ENCODE peak calls at places on chromosomes 3 and 15, in eight cellular contexts. L, P, R, T, Q, O, B and Y are unnamed samples.

GRCh38 chr3:11601446-11602241 is 42.1 kb downstream of the VGLL4 start:
- DNase-seq in L (peak), P (no peak), R (peak), T (no peak), Q (no peak), O (no peak), B (no peak), Y (no peak)

GRCh38 chr15:71357357-71357756 is 242.1 kb downstream of the THSD4 start:
- DNase-seq in L (no peak), P (no peak), R (no peak), T (no peak), Q (no peak), O (no peak), B (no peak), Y (peak)

GRCh38 chr3:48422272-48422671 is 7.6 kb downstream of the PLXNB1 start:
- DNase-seq in L (no peak), P (no peak), R (no peak), T (peak), Q (no peak), O (no peak), B (no peak), Y (no peak)

GRCh38 chr3:99659032-99659431 is 20.6 kb downstream of the COL8A1 start:
- DNase-seq in L (no peak), P (no peak), R (peak), T (no peak), Q (no peak), O (no peak), B (no peak), Y (no peak)

GRCh38 chr3:194167480-194167862 is 31.5 kb downstream of the HES1 start:
- DNase-seq in L (no peak), P (no peak), R (no peak), T (no peak), Q (no peak), O (no peak), B (no peak), Y (no peak)

GRCh38 chr3:181493423-181493822 is 218.3 kb upstream of the SOX2 start:
- DNase-seq in L (no peak), P (no peak), R (no peak), T (no peak), Q (no peak), O (no peak), B (no peak), Y (no peak)

GRCh38 chr3:69385723-69386483 is at the start of gene FRMD4B:
- DNase-seq in L (peak), P (no peak), R (peak), T (peak), Q (no peak), O (peak), B (peak), Y (peak)

GRCh38 chr3:182741214-182741613 is 52.1 kb upstream of the ATP11B start:
- DNase-seq in L (no peak), P (no peak), R (no peak), T (no peak), Q (no peak), O (no peak), B (no peak), Y (no peak)

GRCh38 chr3:119555309-119555735 is 4.1 kb downstream of the CD80 start:
- DNase-seq in L (no peak), P (no peak), R (no peak), T (no peak), Q (no peak), O (no peak), B (no peak), Y (peak)

GRCh38 chr15:100093211-100094126 is 248.3 kb downstream of the ADAMTS17 start:
- DNase-seq in L (no peak), P (no peak), R (no peak), T (no peak), Q (no peak), O (no peak), B (no peak), Y (peak)

GRCh38 chr3:65854606-65855304 is 184.0 kb downstream of the MAGI1 start:
- DNase-seq in L (peak), P (no peak), R (no peak), T (no peak), Q (no peak), O (peak), B (no peak), Y (no peak)

GRCh38 chr3:193391902-193392301 is 13.3 kb upstream of the ATP13A5 start:
- DNase-seq in L (no peak), P (no peak), R (no peak), T (no peak), Q (no peak), O (no peak), B (no peak), Y (no peak)

GRCh38 chr3:176737480-176738147 is 459.7 kb downstream of the TBL1XR1 start:
- DNase-seq in L (no peak), P (no peak), R (no peak), T (no peak), Q (no peak), O (no peak), B (no peak), Y (no peak)

GRCh38 chr3:36786921-36787890 is 22.9 kb upstream of the DCLK3 start:
- DNase-seq in L (no peak), P (no peak), R (no peak), T (no peak), Q (no peak), O (no peak), B (no peak), Y (peak)

GRCh38 chr15:77810180-77810579 is 177.5 kb upstream of the LINGO1 start:
- DNase-seq in L (no peak), P (no peak), R (no peak), T (no peak), Q (no peak), O (no peak), B (peak), Y (no peak)

GRCh38 chr3:114504941-114505632 is 211.3 kb downstream of the TIGIT start:
- DNase-seq in L (no peak), P (no peak), R (no peak), T (no peak), Q (no peak), O (no peak), B (no peak), Y (no peak)

GRCh38 chr15:24856397-24857093 is 98.2 kb upstream of the SNRPN start:
- DNase-seq in L (no peak), P (no peak), R (no peak), T (no peak), Q (no peak), O (no peak), B (peak), Y (no peak)

GRCh38 chr3:175073209-175073905 is 214.2 kb downstream of the NAALADL2 start:
- DNase-seq in L (no peak), P (no peak), R (no peak), T (no peak), Q (no peak), O (no peak), B (no peak), Y (no peak)

GRCh38 chr15:83654379-83655236 is 685 bp downstream of the ADAMTSL3 start:
- DNase-seq in L (no peak), P (no peak), R (peak), T (peak), Q (no peak), O (no peak), B (no peak), Y (no peak)

GRCh38 chr15:50854594-50855490 is 53.6 kb upstream of the AP4E1 start:
- DNase-seq in L (peak), P (no peak), R (no peak), T (no peak), Q (peak), O (no peak), B (no peak), Y (no peak)

GRCh38 chr3:193902557-193903256 is 233.2 kb upstream of the HES1 start:
- DNase-seq in L (no peak), P (no peak), R (no peak), T (no peak), Q (no peak), O (no peak), B (no peak), Y (no peak)

GRCh38 chr3:163753033-163753432 is 1325.3 kb downstream of the SI start:
- DNase-seq in L (no peak), P (no peak), R (no peak), T (no peak), Q (no peak), O (no peak), B (no peak), Y (no peak)

GRCh38 chr3:60772584-60772983 is 478.7 kb downstream of the FHIT start:
- DNase-seq in L (no peak), P (no peak), R (no peak), T (no peak), Q (no peak), O (no peak), B (peak), Y (no peak)

GRCh38 chr3:133460809-133461208 is 61.0 kb downstream of the BFSP2 start:
- DNase-seq in L (no peak), P (no peak), R (no peak), T (no peak), Q (no peak), O (no peak), B (no peak), Y (no peak)

GRCh38 chr3:41180396-41180795 is 18.9 kb upstream of the CTNNB1 start:
- DNase-seq in L (no peak), P (no peak), R (no peak), T (no peak), Q (no peak), O (no peak), B (no peak), Y (no peak)

GRCh38 chr15:36883705-36884355 is 216.5 kb downstream of the MEIS2 start:
- DNase-seq in L (peak), P (no peak), R (peak), T (peak), Q (peak), O (peak), B (peak), Y (peak)

GRCh38 chr15:36884404-36885335 is 215.7 kb downstream of the MEIS2 start:
- DNase-seq in L (no peak), P (no peak), R (no peak), T (no peak), Q (no peak), O (no peak), B (no peak), Y (no peak)

GRCh38 chr15:36887214-36888017 is 212.9 kb downstream of the MEIS2 start:
- DNase-seq in L (no peak), P (no peak), R (no peak), T (peak), Q (no peak), O (no peak), B (peak), Y (no peak)

GRCh38 chr15:36886135-36887011 is 214.0 kb downstream of the MEIS2 start:
- DNase-seq in L (no peak), P (no peak), R (no peak), T (no peak), Q (no peak), O (no peak), B (no peak), Y (no peak)

GRCh38 chr15:36885709-36886108 is 214.6 kb downstream of the MEIS2 start:
- DNase-seq in L (no peak), P (no peak), R (no peak), T (no peak), Q (no peak), O (no peak), B (no peak), Y (no peak)
- H3K4me3 ChIP-seq in L (no peak), P (no peak), R (no peak), T (no peak), Q (no peak), O (no peak), B (no peak), Y (no peak)

GRCh38 chr15:28955686-28956421 is 70.1 kb downstream of the APBA2 start:
- DNase-seq in L (no peak), P (no peak), R (no peak), T (no peak), Q (no peak), O (no peak), B (no peak), Y (no peak)
- H3K4me3 ChIP-seq in L (no peak), P (no peak), R (no peak), T (no peak), Q (no peak), O (no peak), B (no peak), Y (no peak)

GRCh38 chr15:63544253-63545026 is 40.0 kb downstream of the USP3 start:
- DNase-seq in L (peak), P (no peak), R (no peak), T (no peak), Q (no peak), O (no peak), B (no peak), Y (no peak)
- H3K4me3 ChIP-seq in L (no peak), P (no peak), R (no peak), T (peak), Q (no peak), O (no peak), B (no peak), Y (no peak)

DNA sequence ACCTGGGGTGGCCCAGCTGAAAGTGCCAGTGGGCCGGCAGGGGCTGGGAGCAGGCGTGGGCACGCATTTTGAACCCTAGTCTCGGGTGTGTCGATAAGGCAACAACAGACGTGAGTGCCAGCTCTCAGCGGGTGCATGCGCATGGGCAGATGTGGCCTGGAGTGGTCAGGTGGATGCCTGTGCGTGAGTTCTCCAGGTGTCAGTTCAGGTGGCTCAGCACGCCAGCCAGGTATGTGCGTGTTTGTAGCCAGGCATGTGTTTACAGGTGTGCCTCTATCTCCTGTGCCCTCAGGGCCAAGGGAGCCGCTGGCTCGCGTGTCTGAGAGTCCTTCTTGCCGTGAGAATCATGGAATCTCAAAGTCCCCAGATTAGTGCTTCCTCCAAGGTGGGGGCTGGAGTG is 14.8 kb downstream of the CYP1A2 start:
- DNase-seq in L (no peak), P (no peak), R (no peak), T (no peak), Q (no peak), O (no peak), B (no peak), Y (no peak)
- H3K4me3 ChIP-seq in L (no peak), P (no peak), R (no peak), T (no peak), Q (no peak), O (no peak), B (no peak), Y (no peak)

GRCh38 chr3:13197281-13197680 is 124.1 kb upstream of the IQSEC1 start:
- DNase-seq in L (no peak), P (no peak), R (no peak), T (peak), Q (no peak), O (peak), B (no peak), Y (peak)
- H3K4me3 ChIP-seq in L (no peak), P (no peak), R (no peak), T (no peak), Q (no peak), O (no peak), B (no peak), Y (no peak)

GRCh38 chr3:16810593-16811367 is 74.0 kb upstream of the PLCL2 start:
- DNase-seq in L (no peak), P (no peak), R (no peak), T (no peak), Q (no peak), O (no peak), B (no peak), Y (no peak)

GRCh38 chr3:16811950-16812349 is 72.8 kb upstream of the PLCL2 start:
- DNase-seq in L (no peak), P (no peak), R (no peak), T (no peak), Q (no peak), O (no peak), B (no peak), Y (no peak)

GRCh38 chr3:16808393-16809107 is 76.2 kb upstream of the PLCL2 start:
- DNase-seq in L (no peak), P (no peak), R (no peak), T (no peak), Q (no peak), O (no peak), B (no peak), Y (no peak)

GRCh38 chr3:16809482-16809881 is 75.3 kb upstream of the PLCL2 start:
- DNase-seq in L (no peak), P (no peak), R (no peak), T (no peak), Q (no peak), O (no peak), B (no peak), Y (no peak)

DNA sequence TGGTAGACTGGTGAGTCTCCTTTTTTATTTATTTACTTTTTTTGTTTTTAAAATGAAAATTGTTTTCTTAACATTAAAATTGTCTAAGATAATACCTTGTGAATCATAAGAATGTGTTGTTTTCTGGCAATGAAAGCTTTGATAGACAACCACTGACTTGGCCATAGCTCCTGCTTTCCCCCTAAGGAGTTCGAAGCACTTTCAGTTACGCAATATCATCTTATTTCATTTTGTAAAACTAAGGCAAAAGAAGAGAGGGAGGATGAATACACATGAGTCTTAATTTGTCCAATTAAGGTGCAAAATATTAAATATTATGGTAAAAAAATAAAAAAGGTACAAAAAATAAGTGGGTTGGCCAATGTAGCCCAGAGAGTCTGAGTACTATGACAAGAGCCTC is 74.7 kb upstream of the PLCL2 start:
- DNase-seq in L (no peak), P (no peak), R (no peak), T (no peak), Q (no peak), O (no peak), B (no peak), Y (no peak)
- H3K4me3 ChIP-seq in L (no peak), P (no peak), R (no peak), T (no peak), Q (no peak), O (no peak), B (no peak), Y (no peak)

DNA sequence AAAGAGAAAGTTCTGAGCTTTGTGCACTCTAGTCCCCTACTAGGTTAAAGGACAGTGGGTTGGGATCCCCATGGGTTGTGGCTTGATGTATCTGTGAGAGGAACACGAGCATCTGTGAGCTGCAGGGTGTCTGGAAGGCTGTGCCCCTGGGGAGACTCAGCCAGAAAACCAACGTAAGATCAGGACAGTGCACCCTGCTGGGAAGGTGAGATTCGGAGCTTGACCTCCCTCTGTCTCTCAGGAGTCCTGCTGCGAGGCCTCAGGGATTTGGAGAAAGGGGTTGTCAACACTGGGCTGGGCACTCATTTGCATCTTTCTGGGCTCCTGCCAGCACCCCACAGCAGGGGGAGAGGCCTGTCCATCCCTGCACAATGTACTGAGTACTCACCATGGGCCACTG is 15.2 kb downstream of the ANKRD63 start:
- DNase-seq in L (no peak), P (no peak), R (no peak), T (no peak), Q (no peak), O (no peak), B (no peak), Y (no peak)
- H3K4me3 ChIP-seq in L (no peak), P (no peak), R (no peak), T (no peak), Q (no peak), O (no peak), B (no peak), Y (no peak)

GRCh38 chr15:82530606-82531379 is 9.5 kb downstream of the RPS17 start:
- DNase-seq in L (peak), P (peak), R (peak), T (peak), Q (no peak), O (peak), B (peak), Y (peak)
- H3K4me3 ChIP-seq in L (peak), P (peak), R (peak), T (peak), Q (no peak), O (peak), B (peak), Y (no peak)